ENCODE peak calls at places on chromosomes 16 and 17, in five cellular contexts. X is ovary; M is right lobe of liver; C is CD8-positive, alpha-beta memory T cell; K is BE2C. L is an unnamed sample.

GRCh38 chr17:1709403-1709891 is 730 bp downstream of the TLCD2 start:
- DNase-seq in X (no peak), M (no peak), C (no peak), K (no peak), L (no peak)

GRCh38 chr17:68832140-68832871 is 122.9 kb downstream of the ABCA8 start:
- DNase-seq in X (no peak), M (no peak), C (no peak), K (no peak), L (no peak)

GRCh38 chr17:40726919-40727318 is 23.4 kb upstream of the KRT24 start:
- DNase-seq in X (no peak), M (no peak), C (no peak), K (no peak), L (peak; percentile 27)

GRCh38 chr17:11493947-11494346 is 104.3 kb upstream of the DNAH9 start:
- DNase-seq in X (no peak), M (no peak), C (no peak), K (no peak), L (no peak)

GRCh38 chr16:995087-995486 is 13.5 kb downstream of the SOX8 start:
- DNase-seq in X (no peak), M (no peak), C (no peak), K (no peak), L (no peak)

GRCh38 chr17:4559139-4559791 is 1.1 kb downstream of the GGT6 start:
- DNase-seq in X (peak; percentile 34), M (no peak), C (no peak), K (no peak), L (no peak)

GRCh38 chr17:78044280-78044835 is 84.2 kb downstream of the TMC6 start:
- DNase-seq in X (no peak), M (no peak), C (no peak), K (no peak), L (no peak)

GRCh38 chr16:88453621-88454314 is 688 bp downstream of the ZFPM1 start:
- DNase-seq in X (peak; percentile 67), M (no peak), C (no peak), K (no peak), L (no peak)

GRCh38 chr17:65121368-65121767 is 15.8 kb upstream of the RGS9 start:
- DNase-seq in X (no peak), M (no peak), C (no peak), K (no peak), L (no peak)

GRCh38 chr16:66622863-66623262 is 18.4 kb downstream of the CMTM3 start:
- DNase-seq in X (no peak), M (no peak), C (no peak), K (no peak), L (no peak)

GRCh38 chr17:82914375-82914774 is 74.6 kb upstream of the ZNF750 start:
- DNase-seq in X (no peak), M (no peak), C (no peak), K (peak; percentile 42), L (no peak)

GRCh38 chr17:30236807-30237206 is 1.3 kb upstream of the SLC6A4 start:
- DNase-seq in X (no peak), M (peak; percentile 82), C (no peak), K (peak; percentile 53), L (no peak)

GRCh38 chr17:3635474-3636153 is 436 bp downstream of the SHPK start:
- DNase-seq in X (no peak), M (peak; percentile 81), C (no peak), K (no peak), L (no peak)

GRCh38 chr16:75198135-75198600 is 8.8 kb downstream of the CTRB2 start:
- DNase-seq in X (no peak), M (no peak), C (no peak), K (peak; percentile 56), L (no peak)

GRCh38 chr16:86522639-86523038 is 12.3 kb downstream of the FOXF1 start:
- DNase-seq in X (no peak), M (no peak), C (no peak), K (no peak), L (no peak)
- H3K27me3 ChIP-seq in X (no peaks in the 10 kb centered on the region), M (no peaks in the 10 kb centered on the region), C (peaks cover 19% of the 10 kb centered on the region), K (peaks cover 52% of the 10 kb centered on the region), L (peaks cover 4% of the 10 kb centered on the region)

GRCh38 chr17:81534157-81535006 is 6.2 kb downstream of the FSCN2 start:
- DNase-seq in X (no peak), M (no peak), C (no peak), K (peak; percentile 53), L (no peak)

GRCh38 chr17:81535480-81536298 is 7.5 kb downstream of the FSCN2 start:
- DNase-seq in X (no peak), M (no peak), C (no peak), K (no peak), L (no peak)

GRCh38 chr17:81533713-81534141 is 5.5 kb downstream of the FSCN2 start:
- DNase-seq in X (no peak), M (no peak), C (no peak), K (no peak), L (no peak)

GRCh38 chr17:81535007-81535328 is 6.8 kb downstream of the FSCN2 start:
- DNase-seq in X (no peak), M (no peak), C (no peak), K (no peak), L (no peak)

GRCh38 chr17:81532490-81533287 is 4.5 kb downstream of the FSCN2 start:
- DNase-seq in X (no peak), M (no peak), C (no peak), K (no peak), L (no peak)
- H3K27me3 ChIP-seq in X (peaks cover under 1% of the 10 kb centered on the region), M (no peaks in the 10 kb centered on the region), C (peaks cover 6% of the 10 kb centered on the region), K (peaks cover 24% of the 10 kb centered on the region), L (peaks cover 3% of the 10 kb centered on the region)

DNA sequence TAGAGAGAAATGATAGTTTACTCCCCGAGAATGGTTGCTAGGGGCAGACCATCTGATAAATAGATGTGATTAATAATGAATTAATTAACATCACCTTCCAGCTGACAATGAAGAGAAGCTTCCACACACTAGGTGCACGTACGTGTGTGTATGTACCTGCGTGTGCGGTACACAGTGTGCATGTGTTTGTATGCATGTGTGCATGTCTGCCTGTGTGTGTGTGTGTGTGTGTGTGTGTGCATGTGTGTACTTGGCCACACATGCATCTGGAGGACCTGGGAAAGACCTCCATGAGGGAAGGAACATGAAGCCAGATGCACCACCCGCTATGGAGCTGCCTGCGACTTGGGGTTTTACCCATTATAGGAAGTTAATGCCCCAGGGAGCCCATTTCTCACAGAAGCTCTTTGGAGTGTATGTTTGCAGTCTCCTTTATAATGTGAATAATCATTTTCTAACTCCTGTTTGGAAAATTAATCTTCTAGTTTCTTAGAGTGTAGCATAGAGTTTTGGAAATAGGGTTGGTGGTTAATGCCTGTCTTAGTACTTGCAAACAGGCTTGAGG is 229.1 kb downstream of the ENGASE start:
- DNase-seq in X (no peak), M (no peak), C (no peak), K (no peak), L (no peak)
- H3K27me3 ChIP-seq in X (no peaks in the 10 kb centered on the region), M (no peaks in the 10 kb centered on the region), C (no peaks in the 10 kb centered on the region), K (peaks cover 52% of the 10 kb centered on the region), L (no peaks in the 10 kb centered on the region)

DNA sequence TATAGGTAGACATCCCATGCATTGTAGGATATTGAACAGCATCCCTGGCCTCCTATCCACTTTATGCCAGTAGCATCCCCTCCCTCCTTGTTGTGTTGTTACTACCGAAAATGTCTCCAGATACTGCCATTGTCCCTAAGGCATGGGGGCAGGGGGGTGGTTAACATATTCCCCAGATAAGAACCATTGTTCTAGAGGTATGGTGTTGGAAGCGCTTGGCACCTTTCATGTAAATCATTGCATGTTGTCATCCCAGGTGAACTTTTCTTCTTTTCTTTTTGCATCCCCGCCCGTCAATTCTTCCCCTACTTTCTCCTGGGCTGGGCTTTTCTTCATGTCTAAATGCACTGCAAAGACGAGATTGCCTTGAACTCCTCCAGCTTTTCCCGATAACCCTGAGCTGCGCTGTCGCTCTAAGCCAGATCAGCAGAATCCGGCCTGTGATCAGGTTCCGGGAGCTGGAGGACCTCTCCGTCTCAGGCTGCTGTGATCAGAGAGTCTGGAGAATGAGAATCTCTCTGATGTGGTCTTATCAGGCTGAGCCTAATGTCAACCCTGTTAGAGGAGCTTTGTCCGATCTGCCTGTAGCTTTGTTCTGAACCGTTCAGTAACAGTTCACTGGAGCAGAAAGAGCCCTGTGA is 76.2 kb downstream of the RBFOX1 start:
- DNase-seq in X (no peak), M (no peak), C (no peak), K (no peak), L (no peak)
- H3K27me3 ChIP-seq in X (no peaks in the 10 kb centered on the region), M (no peaks in the 10 kb centered on the region), C (no peaks in the 10 kb centered on the region), K (no peaks in the 10 kb centered on the region), L (no peaks in the 10 kb centered on the region)

GRCh38 chr16:67648764-67649407 is 3.9 kb downstream of the CARMIL2 start:
- DNase-seq in X (no peak), M (no peak), C (no peak), K (no peak), L (no peak)
- H3K27me3 ChIP-seq in X (peaks cover 6% of the 10 kb centered on the region), M (peaks cover 10% of the 10 kb centered on the region), C (no peaks in the 10 kb centered on the region), K (no peaks in the 10 kb centered on the region), L (no peaks in the 10 kb centered on the region)

GRCh38 chr17:58390884-58391283 is 26.4 kb downstream of the RNF43 start:
- DNase-seq in X (no peak), M (no peak), C (no peak), K (no peak), L (no peak)

GRCh38 chr17:58396173-58396572 is 21.2 kb downstream of the RNF43 start:
- DNase-seq in X (no peak), M (no peak), C (no peak), K (no peak), L (no peak)

GRCh38 chr17:58398574-58399266 is 18.6 kb downstream of the RNF43 start:
- DNase-seq in X (no peak), M (no peak), C (no peak), K (no peak), L (no peak)

GRCh38 chr17:58391302-58391984 is 25.9 kb downstream of the RNF43 start:
- DNase-seq in X (no peak), M (peak; percentile 84), C (no peak), K (peak; percentile 75), L (no peak)

GRCh38 chr17:58394534-58395223 is 22.7 kb downstream of the RNF43 start:
- DNase-seq in X (no peak), M (no peak), C (no peak), K (no peak), L (no peak)
- H3K27me3 ChIP-seq in X (no peaks in the 10 kb centered on the region), M (no peaks in the 10 kb centered on the region), C (no peaks in the 10 kb centered on the region), K (peaks cover 95% of the 10 kb centered on the region), L (no peaks in the 10 kb centered on the region)

DNA sequence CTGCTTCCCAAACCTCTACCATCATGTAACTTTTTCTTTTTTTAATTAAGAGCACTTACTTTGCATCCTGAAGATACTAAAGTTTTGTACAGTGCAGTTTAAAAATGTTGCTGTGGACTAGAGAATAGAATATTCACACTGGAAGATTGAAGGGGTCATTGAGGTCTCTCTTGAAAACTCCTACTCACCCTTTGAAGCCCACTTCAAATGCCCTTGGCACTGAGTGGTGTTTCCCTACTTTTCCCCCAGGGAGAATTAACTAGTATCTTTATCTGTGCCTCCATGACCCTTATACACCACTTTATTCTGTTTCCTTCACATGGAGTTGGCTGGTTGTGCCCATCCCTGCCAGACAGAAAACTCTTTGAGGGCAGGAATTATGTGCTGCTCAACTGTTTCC is 19.6 kb upstream of the CRHR1 start:
- DNase-seq in X (no peak), M (no peak), C (no peak), K (no peak), L (no peak)
- H3K27me3 ChIP-seq in X (no peaks in the 10 kb centered on the region), M (no peaks in the 10 kb centered on the region), C (peaks cover 12% of the 10 kb centered on the region), K (peaks cover 27% of the 10 kb centered on the region), L (peaks cover 4% of the 10 kb centered on the region)

L was measured in CD4-positive, alpha-beta memory T cell.